ENCODE peak calls at places on chromosome 3, in six cellular contexts. X, C, S, V, I and A are unnamed samples.
A peak's percentile ranks its signal among the peaks of the same experiment; 100 is the strongest.

GRCh38 chr3:156349978-156350377 is 204.9 kb downstream of the SSR3 start:
- DNase-seq in X (no peak), C (no peak), S (no peak), V (no peak), I (no peak), A (no peak)

GRCh38 chr3:175988401-175988800 is 1129.3 kb downstream of the NAALADL2 start:
- DNase-seq in X (no peak), C (no peak), S (no peak), V (no peak), I (no peak), A (no peak)

GRCh38 chr3:55526332-55527030 is 39.4 kb upstream of the WNT5A start:
- DNase-seq in X (no peak), C (peak; percentile 46), S (no peak), V (no peak), I (no peak), A (no peak)

GRCh38 chr3:48739955-48740823 is 23.2 kb upstream of the IP6K2 start:
- DNase-seq in X (no peak), C (peak; percentile 93), S (peak; percentile 92), V (no peak), I (peak; percentile 84), A (no peak)

GRCh38 chr3:10380906-10381795 is 60.2 kb upstream of the SEC13 start:
- DNase-seq in X (no peak), C (no peak), S (no peak), V (no peak), I (no peak), A (no peak)

GRCh38 chr3:38164136-38164965 is 986 bp upstream of the OXSR1 start:
- DNase-seq in X (no peak), C (no peak), S (no peak), V (no peak), I (no peak), A (no peak)

GRCh38 chr3:3907023-3907422 is 107.8 kb downstream of the LRRN1 start:
- DNase-seq in X (no peak), C (no peak), S (no peak), V (no peak), I (no peak), A (no peak)

GRCh38 chr3:47079432-47079831 is 84.5 kb downstream of the SETD2 start:
- DNase-seq in X (no peak), C (no peak), S (no peak), V (no peak), I (no peak), A (no peak)

GRCh38 chr3:161409069-161409468 is 37.8 kb upstream of the SPTSSB start:
- DNase-seq in X (no peak), C (no peak), S (no peak), V (no peak), I (no peak), A (no peak)

GRCh38 chr3:11995061-11995460 is 9.1 kb upstream of the SYN2 start:
- DNase-seq in X (no peak), C (no peak), S (peak; percentile 59), V (no peak), I (no peak), A (no peak)

GRCh38 chr3:69822501-69822900 is 83.2 kb downstream of the MITF start:
- DNase-seq in X (no peak), C (no peak), S (no peak), V (no peak), I (no peak), A (no peak)

GRCh38 chr3:55474213-55474632 is 12.9 kb downstream of the WNT5A start:
- DNase-seq in X (no peak), C (no peak), S (peak; percentile 76), V (no peak), I (no peak), A (no peak)

GRCh38 chr3:155572085-155572484 is 172.8 kb downstream of the PLCH1 start:
- DNase-seq in X (no peak), C (no peak), S (no peak), V (no peak), I (no peak), A (no peak)

GRCh38 chr3:178585439-178585838 is 49.2 kb downstream of the KCNMB2 start:
- DNase-seq in X (no peak), C (no peak), S (no peak), V (no peak), I (no peak), A (no peak)

GRCh38 chr3:134378384-134378783 is 4.1 kb upstream of the AMOTL2 start:
- DNase-seq in X (no peak), C (no peak), S (peak; percentile 84), V (no peak), I (no peak), A (no peak)

GRCh38 chr3:23161308-23161707 is 41.8 kb upstream of the UBE2E2 start:
- DNase-seq in X (no peak), C (no peak), S (no peak), V (no peak), I (no peak), A (no peak)

GRCh38 chr3:170038434-170039110 is 777 bp downstream of the GPR160 start:
- DNase-seq in X (no peak), C (peak; percentile 68), S (peak; percentile 81), V (no peak), I (no peak), A (no peak)

GRCh38 chr3:122350814-122351418 is 25.9 kb downstream of the CSTA start:
- DNase-seq in X (no peak), C (no peak), S (no peak), V (peak; percentile 44), I (no peak), A (no peak)

GRCh38 chr3:58749948-58750347 is 83.4 kb upstream of the FAM3D start:
- DNase-seq in X (no peak), C (no peak), S (no peak), V (no peak), I (no peak), A (no peak)

GRCh38 chr3:45904931-45905330 is 18.6 kb downstream of the CCR9 start:
- DNase-seq in X (no peak), C (no peak), S (no peak), V (no peak), I (no peak), A (no peak)

GRCh38 chr3:37723585-37723984 is 138.1 kb upstream of the CTDSPL start:
- DNase-seq in X (no peak), C (no peak), S (no peak), V (no peak), I (no peak), A (no peak)

GRCh38 chr3:12963869-12964712 is 109.1 kb downstream of the IQSEC1 start:
- DNase-seq in X (peak; percentile 28), C (no peak), S (no peak), V (no peak), I (no peak), A (no peak)

GRCh38 chr3:39541917-39542329 is 74.4 kb downstream of the MOBP start:
- DNase-seq in X (no peak), C (no peak), S (peak; percentile 8), V (no peak), I (no peak), A (no peak)

GRCh38 chr3:28915711-28916481 is 365.0 kb upstream of the RBMS3 start:
- DNase-seq in X (no peak), C (peak; percentile 26), S (peak; percentile 16), V (peak; percentile 61), I (no peak), A (no peak)

GRCh38 chr3:150040097-150040496 is 69.4 kb upstream of the PFN2 start:
- DNase-seq in X (no peak), C (no peak), S (no peak), V (no peak), I (no peak), A (no peak)